ENCODE peak calls at places on chromosomes 7 and 10, in seven cellular contexts. One of them, this sample, is unnamed. For H3K36me3, the result is how much of the 10 kb centered on the place peaks cover.

GRCh38 chr7:151857412-151857811 is 19.5 kb downstream of the PRKAG2 start:
- DNase-seq in hepatocyte: no peak
- DNase-seq in psoas muscle: peak
- DNase-seq in cardiac muscle cell: no peak
- DNase-seq in left ventricle myocardium inferior: peak
- DNase-seq in endodermal cell: no peak
- DNase-seq in lower lobe of right lung: peak
- DNase-seq in this sample: no peak

GRCh38 chr10:97138777-97139317 is 46.9 kb downstream of the SLIT1 start:
- DNase-seq in hepatocyte: no peak
- DNase-seq in endodermal cell: peak
- DNase-seq in cardiac muscle cell: no peak
- DNase-seq in left ventricle myocardium inferior: peak
- DNase-seq in lower lobe of right lung: no peak
- DNase-seq in psoas muscle: no peak
- DNase-seq in this sample: no peak

GRCh38 chr10:48523212-48523819 is 81.6 kb downstream of the ARHGAP22 start:
- DNase-seq in hepatocyte: peak
- DNase-seq in lower lobe of right lung: no peak
- DNase-seq in left ventricle myocardium inferior: peak
- DNase-seq in cardiac muscle cell: peak
- DNase-seq in endodermal cell: peak
- DNase-seq in psoas muscle: peak
- DNase-seq in this sample: peak

GRCh38 chr7:157276731-157277562 is 59.9 kb upstream of the DNAJB6 start:
- DNase-seq in endodermal cell: peak
- DNase-seq in psoas muscle: peak
- DNase-seq in hepatocyte: no peak
- DNase-seq in left ventricle myocardium inferior: no peak
- DNase-seq in lower lobe of right lung: no peak
- DNase-seq in cardiac muscle cell: peak
- DNase-seq in this sample: no peak

GRCh38 chr10:62769574-62770242 is 34.8 kb upstream of the ADO start:
- DNase-seq in psoas muscle: no peak
- DNase-seq in hepatocyte: no peak
- DNase-seq in endodermal cell: peak
- DNase-seq in cardiac muscle cell: peak
- DNase-seq in left ventricle myocardium inferior: no peak
- DNase-seq in lower lobe of right lung: no peak
- DNase-seq in this sample: no peak

GRCh38 chr7:9036080-9036479 is 602.7 kb downstream of the NXPH1 start:
- DNase-seq in lower lobe of right lung: no peak
- DNase-seq in hepatocyte: no peak
- DNase-seq in left ventricle myocardium inferior: no peak
- DNase-seq in psoas muscle: no peak
- DNase-seq in endodermal cell: no peak
- DNase-seq in cardiac muscle cell: no peak
- DNase-seq in this sample: no peak

GRCh38 chr10:110442746-110443145 is 55.0 kb upstream of the DUSP5 start:
- DNase-seq in endodermal cell: no peak
- DNase-seq in lower lobe of right lung: no peak
- DNase-seq in left ventricle myocardium inferior: no peak
- DNase-seq in hepatocyte: no peak
- DNase-seq in psoas muscle: peak
- DNase-seq in cardiac muscle cell: no peak
- DNase-seq in this sample: no peak

GRCh38 chr7:11373546-11374142 is 400.0 kb downstream of the PHF14 start:
- DNase-seq in psoas muscle: no peak
- DNase-seq in lower lobe of right lung: no peak
- DNase-seq in hepatocyte: peak
- DNase-seq in cardiac muscle cell: peak
- DNase-seq in left ventricle myocardium inferior: no peak
- DNase-seq in endodermal cell: no peak
- DNase-seq in this sample: no peak

GRCh38 chr7:80153446-80153845 is 18.8 kb downstream of the GNAI1 start:
- DNase-seq in lower lobe of right lung: no peak
- DNase-seq in psoas muscle: no peak
- DNase-seq in left ventricle myocardium inferior: no peak
- DNase-seq in hepatocyte: no peak
- DNase-seq in cardiac muscle cell: no peak
- DNase-seq in endodermal cell: no peak
- DNase-seq in this sample: no peak

DNA sequence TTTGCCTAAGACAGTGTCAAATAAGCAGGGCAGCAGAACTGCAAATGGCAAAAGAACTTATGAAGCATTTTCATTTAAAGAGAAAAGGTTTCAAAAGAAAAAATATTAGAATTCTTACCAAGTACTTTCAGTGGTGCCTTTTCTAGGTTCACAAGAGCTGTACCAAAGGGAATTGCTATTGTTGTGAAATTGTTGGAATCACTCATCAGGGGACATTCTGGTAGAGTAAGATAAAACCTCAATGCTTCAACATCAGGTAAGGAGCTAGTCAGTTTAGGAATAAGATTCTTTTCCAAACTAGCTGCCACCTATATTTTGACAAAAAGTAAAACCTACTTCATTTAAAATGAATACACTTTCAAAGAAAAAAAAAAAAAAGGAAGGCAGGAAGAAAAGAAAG is 85.0 kb downstream of the HERC4 start:
- DNase-seq in left ventricle myocardium inferior: no peak
- DNase-seq in hepatocyte: no peak
- DNase-seq in psoas muscle: no peak
- DNase-seq in endodermal cell: no peak
- DNase-seq in cardiac muscle cell: no peak
- DNase-seq in lower lobe of right lung: no peak
- DNase-seq in this sample: no peak
- H3K36me3 ChIP-seq in left ventricle myocardium inferior: half or more
- H3K36me3 ChIP-seq in hepatocyte: under half
- H3K36me3 ChIP-seq in psoas muscle: under half
- H3K36me3 ChIP-seq in endodermal cell: half or more
- H3K36me3 ChIP-seq in cardiac muscle cell: under half
- H3K36me3 ChIP-seq in lower lobe of right lung: half or more
- H3K36me3 ChIP-seq in this sample: half or more

GRCh38 chr7:2258661-2259365 is 16.8 kb downstream of the NUDT1 start:
- DNase-seq in lower lobe of right lung: peak
- DNase-seq in cardiac muscle cell: no peak
- DNase-seq in endodermal cell: no peak
- DNase-seq in hepatocyte: no peak
- DNase-seq in left ventricle myocardium inferior: no peak
- DNase-seq in psoas muscle: no peak
- DNase-seq in this sample: no peak

GRCh38 chr7:2260820-2261219 is 18.8 kb downstream of the NUDT1 start:
- DNase-seq in left ventricle myocardium inferior: no peak
- DNase-seq in cardiac muscle cell: no peak
- DNase-seq in endodermal cell: no peak
- DNase-seq in hepatocyte: no peak
- DNase-seq in psoas muscle: no peak
- DNase-seq in lower lobe of right lung: peak
- DNase-seq in this sample: no peak

GRCh38 chr7:2261611-2262010 is 19.6 kb downstream of the NUDT1 start:
- DNase-seq in endodermal cell: no peak
- DNase-seq in psoas muscle: no peak
- DNase-seq in left ventricle myocardium inferior: no peak
- DNase-seq in lower lobe of right lung: peak
- DNase-seq in hepatocyte: no peak
- DNase-seq in cardiac muscle cell: no peak
- DNase-seq in this sample: no peak

GRCh38 chr7:2257651-2258050 is 15.6 kb downstream of the NUDT1 start:
- DNase-seq in endodermal cell: peak
- DNase-seq in hepatocyte: no peak
- DNase-seq in cardiac muscle cell: no peak
- DNase-seq in lower lobe of right lung: no peak
- DNase-seq in left ventricle myocardium inferior: no peak
- DNase-seq in psoas muscle: no peak
- DNase-seq in this sample: no peak

GRCh38 chr7:2259480-2259879 is 17.5 kb downstream of the NUDT1 start:
- DNase-seq in hepatocyte: no peak
- DNase-seq in lower lobe of right lung: peak
- DNase-seq in cardiac muscle cell: no peak
- DNase-seq in left ventricle myocardium inferior: no peak
- DNase-seq in psoas muscle: no peak
- DNase-seq in endodermal cell: no peak
- DNase-seq in this sample: no peak
- H3K36me3 ChIP-seq in hepatocyte: under half
- H3K36me3 ChIP-seq in lower lobe of right lung: under half
- H3K36me3 ChIP-seq in cardiac muscle cell: under half
- H3K36me3 ChIP-seq in left ventricle myocardium inferior: half or more
- H3K36me3 ChIP-seq in psoas muscle: under half
- H3K36me3 ChIP-seq in endodermal cell: under half
- H3K36me3 ChIP-seq in this sample: half or more

GRCh38 chr10:12228851-12229250 is 32.9 kb downstream of the CDC123 start:
- DNase-seq in cardiac muscle cell: no peak
- DNase-seq in left ventricle myocardium inferior: no peak
- DNase-seq in psoas muscle: no peak
- DNase-seq in lower lobe of right lung: no peak
- DNase-seq in hepatocyte: no peak
- DNase-seq in endodermal cell: no peak
- DNase-seq in this sample: no peak
- H3K36me3 ChIP-seq in cardiac muscle cell: under half
- H3K36me3 ChIP-seq in left ventricle myocardium inferior: under half
- H3K36me3 ChIP-seq in psoas muscle: under half
- H3K36me3 ChIP-seq in lower lobe of right lung: half or more
- H3K36me3 ChIP-seq in hepatocyte: under half
- H3K36me3 ChIP-seq in endodermal cell: half or more
- H3K36me3 ChIP-seq in this sample: half or more

GRCh38 chr10:22537810-22538209 is 176.6 kb downstream of the PIP4K2A start:
- DNase-seq in left ventricle myocardium inferior: peak
- DNase-seq in cardiac muscle cell: no peak
- DNase-seq in psoas muscle: no peak
- DNase-seq in lower lobe of right lung: no peak
- DNase-seq in hepatocyte: no peak
- DNase-seq in endodermal cell: no peak
- DNase-seq in this sample: no peak

GRCh38 chr10:22542773-22543172 is 171.6 kb downstream of the PIP4K2A start:
- DNase-seq in hepatocyte: no peak
- DNase-seq in lower lobe of right lung: no peak
- DNase-seq in left ventricle myocardium inferior: no peak
- DNase-seq in cardiac muscle cell: no peak
- DNase-seq in endodermal cell: no peak
- DNase-seq in psoas muscle: no peak
- DNase-seq in this sample: no peak

GRCh38 chr10:22536620-22537019 is 177.8 kb downstream of the PIP4K2A start:
- DNase-seq in left ventricle myocardium inferior: no peak
- DNase-seq in lower lobe of right lung: no peak
- DNase-seq in psoas muscle: no peak
- DNase-seq in hepatocyte: no peak
- DNase-seq in endodermal cell: no peak
- DNase-seq in cardiac muscle cell: no peak
- DNase-seq in this sample: no peak

GRCh38 chr10:22541900-22542299 is 172.5 kb downstream of the PIP4K2A start:
- DNase-seq in psoas muscle: no peak
- DNase-seq in lower lobe of right lung: no peak
- DNase-seq in endodermal cell: no peak
- DNase-seq in cardiac muscle cell: no peak
- DNase-seq in hepatocyte: no peak
- DNase-seq in left ventricle myocardium inferior: no peak
- DNase-seq in this sample: no peak

GRCh38 chr10:22539579-22540160 is 174.7 kb downstream of the PIP4K2A start:
- DNase-seq in psoas muscle: no peak
- DNase-seq in left ventricle myocardium inferior: no peak
- DNase-seq in cardiac muscle cell: no peak
- DNase-seq in hepatocyte: no peak
- DNase-seq in endodermal cell: no peak
- DNase-seq in lower lobe of right lung: no peak
- DNase-seq in this sample: no peak
- H3K36me3 ChIP-seq in psoas muscle: under half
- H3K36me3 ChIP-seq in left ventricle myocardium inferior: under half
- H3K36me3 ChIP-seq in cardiac muscle cell: under half
- H3K36me3 ChIP-seq in hepatocyte: under half
- H3K36me3 ChIP-seq in endodermal cell: under half
- H3K36me3 ChIP-seq in lower lobe of right lung: half or more
- H3K36me3 ChIP-seq in this sample: under half

GRCh38 chr10:122132331-122132755 is 138.8 kb upstream of the BTBD16 start:
- DNase-seq in left ventricle myocardium inferior: no peak
- DNase-seq in lower lobe of right lung: no peak
- DNase-seq in hepatocyte: no peak
- DNase-seq in cardiac muscle cell: no peak
- DNase-seq in endodermal cell: peak
- DNase-seq in psoas muscle: no peak
- DNase-seq in this sample: no peak

GRCh38 chr10:122132882-122133634 is 138.0 kb upstream of the BTBD16 start:
- DNase-seq in left ventricle myocardium inferior: no peak
- DNase-seq in endodermal cell: no peak
- DNase-seq in psoas muscle: no peak
- DNase-seq in lower lobe of right lung: no peak
- DNase-seq in cardiac muscle cell: no peak
- DNase-seq in hepatocyte: no peak
- DNase-seq in this sample: no peak

GRCh38 chr10:122139226-122139625 is 131.9 kb upstream of the BTBD16 start:
- DNase-seq in lower lobe of right lung: no peak
- DNase-seq in psoas muscle: no peak
- DNase-seq in endodermal cell: no peak
- DNase-seq in hepatocyte: no peak
- DNase-seq in cardiac muscle cell: no peak
- DNase-seq in left ventricle myocardium inferior: peak
- DNase-seq in this sample: no peak

GRCh38 chr10:122139627-122140151 is 131.4 kb upstream of the BTBD16 start:
- DNase-seq in left ventricle myocardium inferior: peak
- DNase-seq in psoas muscle: peak
- DNase-seq in endodermal cell: no peak
- DNase-seq in hepatocyte: no peak
- DNase-seq in cardiac muscle cell: peak
- DNase-seq in lower lobe of right lung: no peak
- DNase-seq in this sample: no peak

DNA sequence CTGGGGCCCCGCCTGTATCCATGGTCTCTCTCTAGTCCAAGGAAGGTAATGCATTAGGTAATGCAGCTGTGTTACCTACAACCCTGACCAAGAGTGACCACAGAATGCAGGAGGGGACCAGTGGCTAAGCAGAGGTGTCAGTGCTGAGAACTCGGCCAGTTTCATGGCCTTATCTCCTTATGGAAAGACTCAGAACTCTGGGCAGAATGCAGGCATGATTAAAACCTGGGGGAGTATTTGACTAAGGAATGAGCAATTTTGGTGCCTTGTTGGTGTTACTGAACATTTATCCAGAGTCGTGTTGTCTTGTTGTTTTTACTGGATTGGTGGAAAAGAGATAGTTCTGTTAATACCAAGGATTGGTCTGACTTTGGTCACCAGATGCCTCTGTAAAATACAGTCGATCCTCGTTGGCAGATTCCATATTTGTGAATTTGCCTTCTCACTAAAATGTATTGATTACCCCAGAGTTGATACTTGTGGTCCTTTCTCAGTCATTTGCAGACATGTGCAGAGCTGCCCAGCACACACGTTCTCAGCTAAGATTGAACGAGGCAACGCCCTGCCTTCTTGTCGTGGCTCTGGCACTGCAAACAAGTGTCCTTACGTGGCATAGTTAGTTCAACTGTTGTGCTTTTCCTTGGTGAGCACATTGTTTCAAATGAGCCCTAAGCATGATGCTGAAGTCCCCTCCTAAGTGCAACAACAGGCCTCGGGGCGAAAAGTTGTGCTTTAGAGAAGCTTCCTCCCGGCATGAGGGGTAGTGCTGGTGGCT is 135.7 kb upstream of the BTBD16 start:
- DNase-seq in psoas muscle: no peak
- DNase-seq in left ventricle myocardium inferior: no peak
- DNase-seq in endodermal cell: no peak
- DNase-seq in hepatocyte: no peak
- DNase-seq in cardiac muscle cell: peak
- DNase-seq in lower lobe of right lung: no peak
- DNase-seq in this sample: no peak
- H3K36me3 ChIP-seq in psoas muscle: under half
- H3K36me3 ChIP-seq in left ventricle myocardium inferior: half or more
- H3K36me3 ChIP-seq in endodermal cell: under half
- H3K36me3 ChIP-seq in hepatocyte: under half
- H3K36me3 ChIP-seq in cardiac muscle cell: under half
- H3K36me3 ChIP-seq in lower lobe of right lung: half or more
- H3K36me3 ChIP-seq in this sample: under half

GRCh38 chr10:58384095-58384494 is 1.1 kb upstream of the TFAM start:
- DNase-seq in endodermal cell: no peak
- DNase-seq in cardiac muscle cell: no peak
- DNase-seq in hepatocyte: no peak
- DNase-seq in psoas muscle: no peak
- DNase-seq in left ventricle myocardium inferior: no peak
- DNase-seq in lower lobe of right lung: no peak
- DNase-seq in this sample: no peak
- H3K36me3 ChIP-seq in endodermal cell: under half
- H3K36me3 ChIP-seq in cardiac muscle cell: under half
- H3K36me3 ChIP-seq in hepatocyte: under half
- H3K36me3 ChIP-seq in psoas muscle: under half
- H3K36me3 ChIP-seq in left ventricle myocardium inferior: under half
- H3K36me3 ChIP-seq in lower lobe of right lung: under half
- H3K36me3 ChIP-seq in this sample: under half

This sample was measured in SJSA1.